ENCODE peak calls at places on chromosomes 3 and 15, in six cellular contexts. X, T, E, F, B and V are unnamed samples.

GRCh38 chr15:73873889-73874511 is 636 bp downstream of the TBC1D21 start:
- DNase-seq in X (peak), T (no peak), E (peak), F (no peak), B (peak), V (peak)

GRCh38 chr3:86800116-86800515 is 190.8 kb downstream of the VGLL3 start:
- DNase-seq in X (no peak), T (no peak), E (no peak), F (no peak), B (no peak), V (no peak)

GRCh38 chr3:139917226-139917785 is 17.7 kb upstream of the CLSTN2 start:
- DNase-seq in X (no peak), T (no peak), E (no peak), F (no peak), B (no peak), V (no peak)

GRCh38 chr15:94105760-94106159 is 125.6 kb upstream of the MCTP2 start:
- DNase-seq in X (no peak), T (no peak), E (no peak), F (no peak), B (no peak), V (no peak)

GRCh38 chr15:72688697-72689096 is 2.7 kb downstream of the BBS4 start:
- DNase-seq in X (no peak), T (no peak), E (no peak), F (no peak), B (no peak), V (no peak)

GRCh38 chr3:68958932-68959331 is 26.6 kb upstream of the TAFA4 start:
- DNase-seq in X (no peak), T (no peak), E (no peak), F (no peak), B (no peak), V (no peak)

GRCh38 chr3:49020335-49021212 is 1.3 kb upstream of the NDUFAF3 start:
- DNase-seq in X (no peak), T (peak), E (peak), F (no peak), B (no peak), V (no peak)

GRCh38 chr15:92882697-92883642 is 17.2 kb upstream of the CHD2 start:
- DNase-seq in X (no peak), T (no peak), E (peak), F (no peak), B (no peak), V (peak)

GRCh38 chr3:52537165-52537635 is 795 bp downstream of the UQCC5 start:
- DNase-seq in X (no peak), T (peak), E (no peak), F (no peak), B (no peak), V (no peak)

GRCh38 chr3:11290743-11291680 is 18.8 kb downstream of the ATG7 start:
- DNase-seq in X (peak), T (no peak), E (no peak), F (no peak), B (no peak), V (no peak)